ENCODE peak calls at places on chromosome 10, in four cellular contexts. I is substantia nigra, P is heart right ventricle, G is mammary epithelial cell. C is an unnamed sample.

GRCh38 chr10:11610855-11611247 is 599 bp downstream of the USP6NL start:
- DNase-seq in G (peak; percentile 28), I (no peak), P (peak; percentile 14), C (peak; percentile 34)

GRCh38 chr10:110493832-110494426 is 3.8 kb upstream of the DUSP5 start:
- DNase-seq in P (no peak), G (peak; percentile 86), I (no peak), C (no peak)

GRCh38 chr10:20059084-20059835 is 243.0 kb downstream of the PLXDC2 start:
- DNase-seq in I (no peak), P (no peak), G (peak; percentile 48), C (no peak)

GRCh38 chr10:49293208-49293603 is 5.8 kb upstream of the C10orf71 start:
- DNase-seq in G (no peak), P (no peak), I (no peak), C (no peak)

GRCh38 chr10:77527839-77528238 is 109.8 kb downstream of the KCNMA1 start:
- DNase-seq in I (no peak), G (no peak), P (no peak), C (no peak)

GRCh38 chr10:6988654-6989053 is 408.6 kb upstream of the PRKCQ start:
- DNase-seq in G (no peak), I (no peak), P (no peak), C (no peak)

GRCh38 chr10:50231515-50232260 is 19.6 kb downstream of the ASAH2 start:
- DNase-seq in P (no peak), I (no peak), G (no peak), C (no peak)

GRCh38 chr10:79038841-79039201 is 29.9 kb upstream of the ZMIZ1 start:
- DNase-seq in G (no peak), P (no peak), I (no peak), C (no peak)

GRCh38 chr10:44761076-44761475 is 150.1 kb upstream of the TMEM72 start:
- DNase-seq in P (no peak), I (no peak), G (no peak), C (no peak)

GRCh38 chr10:46062735-46063428 is 16.8 kb upstream of the MSMB start:
- DNase-seq in P (no peak), G (no peak), I (no peak), C (no peak)

GRCh38 chr10:3197354-3198003 is 24.9 kb upstream of the PITRM1 start:
- DNase-seq in G (peak; percentile 77), I (peak; percentile 75), P (peak; percentile 77), C (peak; percentile 85)

GRCh38 chr10:88974446-88975376 is 15.9 kb upstream of the FAS start:
- DNase-seq in I (no peak), P (no peak), G (peak; percentile 31), C (no peak)

GRCh38 chr10:71806706-71807556 is 33.6 kb upstream of the VSIR start:
- DNase-seq in I (no peak), P (no peak), G (no peak), C (no peak)

GRCh38 chr10:16816830-16817124 is 447 bp downstream of the RSU1 start:
- DNase-seq in I (peak; percentile 60), G (no peak), P (no peak), C (no peak)

GRCh38 chr10:71984798-71985388 is 20.7 kb downstream of the CHST3 start:
- DNase-seq in I (peak; percentile 33), G (no peak), P (no peak), C (no peak)

GRCh38 chr10:50927522-50928189 is 42.2 kb upstream of the A1CF start:
- DNase-seq in I (no peak), P (no peak), G (peak; percentile 17), C (peak; percentile 37)

GRCh38 chr10:64394744-64395143 is 873.5 kb downstream of the REEP3 start:
- DNase-seq in G (no peak), P (no peak), I (no peak), C (no peak)

GRCh38 chr10:14358886-14359573 is 28.3 kb upstream of the FRMD4A start:
- DNase-seq in P (no peak), G (peak; percentile 95), I (no peak), C (peak; percentile 58)

GRCh38 chr10:33506838-33507661 is 172.6 kb upstream of the NRP1 start:
- DNase-seq in G (peak; percentile 83), I (no peak), P (no peak), C (no peak)

GRCh38 chr10:79242620-79243152 is 104.6 kb upstream of the PPIF start:
- DNase-seq in P (peak; percentile 59), G (peak; percentile 70), I (peak; percentile 50), C (peak; percentile 89)

GRCh38 chr10:121080324-121080807 is 229.2 kb downstream of the WDR11 start:
- DNase-seq in G (no peak), I (no peak), P (no peak), C (no peak)

GRCh38 chr10:13718820-13719219 is 132.1 kb downstream of the PRPF18 start:
- DNase-seq in I (no peak), P (no peak), G (no peak), C (no peak)

GRCh38 chr10:118278649-118279048 is 63.5 kb downstream of the FAM204A start:
- DNase-seq in I (no peak), G (peak; percentile 56), P (no peak), C (peak; percentile 71)

GRCh38 chr10:98323221-98324164 is 55.5 kb upstream of the LOXL4 start:
- DNase-seq in I (no peak), P (peak; percentile 65), G (peak; percentile 69), C (no peak)

GRCh38 chr10:91247360-91248111 is 27.1 kb downstream of the PCGF5 start:
- DNase-seq in I (no peak), G (no peak), P (no peak), C (no peak)
- H3K27ac ChIP-seq in I (peak overlapping the region; percentile 46), G (no peak overlapping the region), P (no peak overlapping the region), C (no peak overlapping the region)

GRCh38 chr10:123096452-123096851 is 39.3 kb upstream of the HMX3 start:
- DNase-seq in I (no peak), P (no peak), G (no peak), C (no peak)
- H3K27ac ChIP-seq in I (no peak overlapping the region), P (no peak overlapping the region), G (no peak overlapping the region), C (no peak overlapping the region)

GRCh38 chr10:131959841-131960240 is 21.9 kb downstream of the BNIP3 start:
- DNase-seq in I (no peak), G (no peak), P (no peak), C (no peak)

GRCh38 chr10:131963350-131963749 is 18.4 kb downstream of the BNIP3 start:
- DNase-seq in I (no peak), P (no peak), G (no peak), C (no peak)

GRCh38 chr10:131961047-131961776 is 20.5 kb downstream of the BNIP3 start:
- DNase-seq in I (no peak), P (no peak), G (no peak), C (no peak)

GRCh38 chr10:131961777-131962450 is 19.8 kb downstream of the BNIP3 start:
- DNase-seq in G (no peak), P (no peak), I (peak; percentile 17), C (no peak)

GRCh38 chr10:131960631-131961046 is 21.1 kb downstream of the BNIP3 start:
- DNase-seq in P (no peak), G (no peak), I (no peak), C (no peak)
- H3K27ac ChIP-seq in P (no peak overlapping the region), G (no peak overlapping the region), I (no peak overlapping the region), C (peak overlapping the region; percentile 25)

GRCh38 chr10:61822096-61822495 is 79.4 kb upstream of the ARID5B start:
- DNase-seq in P (no peak), I (no peak), G (no peak), C (no peak)
- H3K27ac ChIP-seq in P (no peak overlapping the region), I (no peak overlapping the region), G (peak overlapping the region; percentile 51), C (no peak overlapping the region)

C was measured in RWPE1.